ENCODE peak calls at places on chromosomes 12 and 14, in six cellular contexts. One of them, this sample, is unnamed. For H3K9me3, the result is how much of the 10 kb centered on the place peaks cover.

GRCh38 chr12:53251477-53252348 is 16.4 kb upstream of the ESPL1 start:
- DNase-seq in cardiac muscle cell: peak
- DNase-seq in psoas muscle: peak
- DNase-seq in stomach: peak
- DNase-seq in suprapubic skin: peak
- DNase-seq in adipocyte: peak
- DNase-seq in this sample: peak

GRCh38 chr12:26762185-26762584 is 70.8 kb downstream of the ITPR2 start:
- DNase-seq in cardiac muscle cell: no peak
- DNase-seq in psoas muscle: no peak
- DNase-seq in suprapubic skin: no peak
- DNase-seq in adipocyte: no peak
- DNase-seq in stomach: no peak
- DNase-seq in this sample: no peak

GRCh38 chr12:56230449-56231183 is 765 bp downstream of the SLC39A5 start:
- DNase-seq in adipocyte: no peak
- DNase-seq in psoas muscle: no peak
- DNase-seq in cardiac muscle cell: no peak
- DNase-seq in stomach: no peak
- DNase-seq in suprapubic skin: no peak
- DNase-seq in this sample: no peak

GRCh38 chr12:47082963-47083621 is 3.3 kb upstream of the AMIGO2 start:
- DNase-seq in suprapubic skin: no peak
- DNase-seq in adipocyte: peak
- DNase-seq in psoas muscle: no peak
- DNase-seq in stomach: no peak
- DNase-seq in cardiac muscle cell: peak
- DNase-seq in this sample: no peak

GRCh38 chr14:53529519-53529918 is 376.4 kb upstream of the DDHD1 start:
- DNase-seq in adipocyte: no peak
- DNase-seq in psoas muscle: no peak
- DNase-seq in suprapubic skin: no peak
- DNase-seq in cardiac muscle cell: no peak
- DNase-seq in stomach: no peak
- DNase-seq in this sample: no peak

GRCh38 chr14:61565836-61566536 is 129.3 kb upstream of the HIF1A start:
- DNase-seq in cardiac muscle cell: peak
- DNase-seq in psoas muscle: no peak
- DNase-seq in suprapubic skin: no peak
- DNase-seq in adipocyte: peak
- DNase-seq in stomach: no peak
- DNase-seq in this sample: no peak

GRCh38 chr14:94936411-94936892 is 166.5 kb upstream of the GSC start:
- DNase-seq in suprapubic skin: peak
- DNase-seq in adipocyte: peak
- DNase-seq in stomach: peak
- DNase-seq in psoas muscle: peak
- DNase-seq in cardiac muscle cell: peak
- DNase-seq in this sample: peak

GRCh38 chr12:113497709-113498108 is 26.0 kb upstream of the LHX5 start:
- DNase-seq in stomach: no peak
- DNase-seq in psoas muscle: no peak
- DNase-seq in cardiac muscle cell: no peak
- DNase-seq in adipocyte: no peak
- DNase-seq in suprapubic skin: no peak
- DNase-seq in this sample: no peak

GRCh38 chr12:89059061-89059460 is 293.2 kb downstream of the DUSP6 start:
- DNase-seq in cardiac muscle cell: no peak
- DNase-seq in suprapubic skin: no peak
- DNase-seq in adipocyte: no peak
- DNase-seq in psoas muscle: no peak
- DNase-seq in stomach: no peak
- DNase-seq in this sample: no peak

GRCh38 chr12:42968426-42968825 is 378.9 kb upstream of the PRICKLE1 start:
- DNase-seq in suprapubic skin: no peak
- DNase-seq in psoas muscle: no peak
- DNase-seq in stomach: no peak
- DNase-seq in adipocyte: no peak
- DNase-seq in cardiac muscle cell: no peak
- DNase-seq in this sample: no peak

GRCh38 chr12:104683831-104684503 is 227.2 kb downstream of the CHST11 start:
- DNase-seq in cardiac muscle cell: no peak
- DNase-seq in stomach: no peak
- DNase-seq in suprapubic skin: no peak
- DNase-seq in psoas muscle: no peak
- DNase-seq in adipocyte: no peak
- DNase-seq in this sample: peak

GRCh38 chr14:73471582-73472181 is 13.3 kb upstream of the NUMB start:
- DNase-seq in adipocyte: no peak
- DNase-seq in suprapubic skin: no peak
- DNase-seq in cardiac muscle cell: no peak
- DNase-seq in stomach: no peak
- DNase-seq in psoas muscle: no peak
- DNase-seq in this sample: no peak

GRCh38 chr14:59510957-59511356 is 26.6 kb downstream of the JKAMP start:
- DNase-seq in suprapubic skin: no peak
- DNase-seq in psoas muscle: no peak
- DNase-seq in cardiac muscle cell: no peak
- DNase-seq in stomach: no peak
- DNase-seq in adipocyte: no peak
- DNase-seq in this sample: no peak

GRCh38 chr12:122917508-122918227 is 21.7 kb upstream of the VPS37B start:
- DNase-seq in adipocyte: peak
- DNase-seq in suprapubic skin: no peak
- DNase-seq in stomach: peak
- DNase-seq in cardiac muscle cell: peak
- DNase-seq in psoas muscle: no peak
- DNase-seq in this sample: peak

GRCh38 chr14:33762462-33762861 is 188.4 kb downstream of the EGLN3 start:
- DNase-seq in stomach: no peak
- DNase-seq in psoas muscle: no peak
- DNase-seq in cardiac muscle cell: peak
- DNase-seq in suprapubic skin: no peak
- DNase-seq in adipocyte: no peak
- DNase-seq in this sample: no peak

GRCh38 chr14:26820578-26820977 is 222.7 kb upstream of the NOVA1 start:
- DNase-seq in stomach: no peak
- DNase-seq in suprapubic skin: no peak
- DNase-seq in cardiac muscle cell: no peak
- DNase-seq in adipocyte: no peak
- DNase-seq in psoas muscle: no peak
- DNase-seq in this sample: no peak
- H3K9me3 ChIP-seq in stomach: under half
- H3K9me3 ChIP-seq in suprapubic skin: under half
- H3K9me3 ChIP-seq in cardiac muscle cell: under half
- H3K9me3 ChIP-seq in adipocyte: under half
- H3K9me3 ChIP-seq in psoas muscle: under half
- H3K9me3 ChIP-seq in this sample: under half

GRCh38 chr12:25041006-25041741 is 92.3 kb upstream of the BCAT1 start:
- DNase-seq in suprapubic skin: no peak
- DNase-seq in stomach: no peak
- DNase-seq in cardiac muscle cell: no peak
- DNase-seq in psoas muscle: no peak
- DNase-seq in adipocyte: peak
- DNase-seq in this sample: peak

GRCh38 chr12:25051171-25051570 is 102.3 kb upstream of the BCAT1 start:
- DNase-seq in adipocyte: no peak
- DNase-seq in suprapubic skin: no peak
- DNase-seq in cardiac muscle cell: no peak
- DNase-seq in psoas muscle: no peak
- DNase-seq in stomach: no peak
- DNase-seq in this sample: no peak

GRCh38 chr12:25040593-25040992 is 91.7 kb upstream of the BCAT1 start:
- DNase-seq in suprapubic skin: no peak
- DNase-seq in cardiac muscle cell: no peak
- DNase-seq in stomach: no peak
- DNase-seq in adipocyte: no peak
- DNase-seq in psoas muscle: no peak
- DNase-seq in this sample: no peak

GRCh38 chr12:25051583-25052190 is 102.8 kb upstream of the BCAT1 start:
- DNase-seq in adipocyte: no peak
- DNase-seq in psoas muscle: no peak
- DNase-seq in stomach: no peak
- DNase-seq in cardiac muscle cell: no peak
- DNase-seq in suprapubic skin: no peak
- DNase-seq in this sample: no peak

DNA sequence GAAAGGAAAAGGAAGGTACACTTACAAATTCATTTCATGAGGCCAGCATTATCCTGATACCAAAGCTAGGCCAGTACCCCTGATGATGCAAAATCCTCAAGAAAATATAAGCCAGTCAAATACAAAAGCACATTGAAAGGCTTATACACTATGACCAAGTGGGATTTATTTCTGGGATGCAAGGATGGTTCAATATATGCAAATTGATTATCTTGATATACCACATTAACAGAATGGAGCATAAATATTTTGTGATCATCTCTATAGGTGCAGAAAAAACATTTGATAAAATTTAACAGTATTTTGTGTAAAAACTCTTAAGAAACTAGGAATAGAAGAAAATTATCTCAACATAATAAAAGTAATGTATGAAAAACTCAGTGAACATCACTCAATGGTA is 97.0 kb upstream of the BCAT1 start:
- DNase-seq in adipocyte: no peak
- DNase-seq in cardiac muscle cell: no peak
- DNase-seq in psoas muscle: no peak
- DNase-seq in stomach: no peak
- DNase-seq in suprapubic skin: no peak
- DNase-seq in this sample: no peak
- H3K9me3 ChIP-seq in adipocyte: under half
- H3K9me3 ChIP-seq in cardiac muscle cell: under half
- H3K9me3 ChIP-seq in psoas muscle: under half
- H3K9me3 ChIP-seq in stomach: under half
- H3K9me3 ChIP-seq in suprapubic skin: under half
- H3K9me3 ChIP-seq in this sample: under half

DNA sequence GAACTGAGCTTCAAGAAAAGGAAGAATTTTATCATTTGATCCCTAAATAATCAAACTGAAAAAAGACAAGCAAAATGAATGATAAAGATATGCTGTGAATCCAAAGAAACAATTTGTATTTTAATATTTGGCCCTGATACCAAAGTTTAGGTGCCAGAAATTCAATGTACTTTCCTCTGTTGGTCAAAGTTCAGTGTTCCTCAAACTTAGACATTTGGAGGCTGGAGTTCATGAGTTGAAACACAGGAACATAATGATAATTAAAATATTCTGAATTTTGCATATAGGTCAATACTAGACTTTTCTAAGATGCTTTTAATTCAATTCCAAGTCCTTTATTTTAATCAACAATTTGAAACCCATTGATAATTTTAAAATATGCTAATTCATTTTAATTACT is 1007.7 kb upstream of the ATXN7L3B start:
- DNase-seq in suprapubic skin: no peak
- DNase-seq in stomach: no peak
- DNase-seq in cardiac muscle cell: no peak
- DNase-seq in psoas muscle: no peak
- DNase-seq in adipocyte: no peak
- DNase-seq in this sample: no peak
- H3K9me3 ChIP-seq in suprapubic skin: under half
- H3K9me3 ChIP-seq in stomach: under half
- H3K9me3 ChIP-seq in cardiac muscle cell: under half
- H3K9me3 ChIP-seq in psoas muscle: under half
- H3K9me3 ChIP-seq in adipocyte: under half
- H3K9me3 ChIP-seq in this sample: under half

GRCh38 chr12:101813117-101813516 is 17.6 kb downstream of the GNPTAB start:
- DNase-seq in stomach: no peak
- DNase-seq in adipocyte: peak
- DNase-seq in psoas muscle: no peak
- DNase-seq in suprapubic skin: no peak
- DNase-seq in cardiac muscle cell: no peak
- DNase-seq in this sample: no peak

GRCh38 chr12:101803978-101804377 is 26.8 kb downstream of the GNPTAB start:
- DNase-seq in psoas muscle: no peak
- DNase-seq in stomach: no peak
- DNase-seq in adipocyte: no peak
- DNase-seq in cardiac muscle cell: no peak
- DNase-seq in suprapubic skin: no peak
- DNase-seq in this sample: peak

GRCh38 chr12:101804409-101804808 is 26.4 kb downstream of the GNPTAB start:
- DNase-seq in stomach: no peak
- DNase-seq in cardiac muscle cell: no peak
- DNase-seq in psoas muscle: no peak
- DNase-seq in adipocyte: no peak
- DNase-seq in suprapubic skin: no peak
- DNase-seq in this sample: no peak

GRCh38 chr12:101806280-101806679 is 24.5 kb downstream of the GNPTAB start:
- DNase-seq in suprapubic skin: no peak
- DNase-seq in stomach: no peak
- DNase-seq in psoas muscle: no peak
- DNase-seq in adipocyte: no peak
- DNase-seq in cardiac muscle cell: peak
- DNase-seq in this sample: no peak

DNA sequence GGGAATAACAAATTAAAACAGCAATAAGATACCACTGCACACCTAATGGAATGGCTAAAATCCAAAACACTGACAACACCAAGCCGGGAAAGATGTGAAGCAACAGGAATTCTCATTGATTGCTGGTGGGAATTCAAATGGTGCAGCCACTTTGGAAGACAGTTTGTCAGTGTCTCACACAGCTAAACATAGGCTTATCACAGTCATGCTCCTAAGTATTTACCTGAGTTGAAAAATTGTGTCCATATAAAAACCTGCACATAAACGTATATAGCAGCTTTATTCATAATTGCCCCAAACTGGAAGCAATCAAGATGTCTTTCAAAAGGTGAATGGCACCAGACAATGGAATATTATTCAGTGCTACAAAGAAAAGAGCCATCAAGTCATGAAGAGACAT is 21.6 kb downstream of the GNPTAB start:
- DNase-seq in stomach: no peak
- DNase-seq in psoas muscle: no peak
- DNase-seq in adipocyte: no peak
- DNase-seq in suprapubic skin: no peak
- DNase-seq in cardiac muscle cell: no peak
- DNase-seq in this sample: no peak
- H3K9me3 ChIP-seq in stomach: under half
- H3K9me3 ChIP-seq in psoas muscle: under half
- H3K9me3 ChIP-seq in adipocyte: under half
- H3K9me3 ChIP-seq in suprapubic skin: under half
- H3K9me3 ChIP-seq in cardiac muscle cell: under half
- H3K9me3 ChIP-seq in this sample: under half

DNA sequence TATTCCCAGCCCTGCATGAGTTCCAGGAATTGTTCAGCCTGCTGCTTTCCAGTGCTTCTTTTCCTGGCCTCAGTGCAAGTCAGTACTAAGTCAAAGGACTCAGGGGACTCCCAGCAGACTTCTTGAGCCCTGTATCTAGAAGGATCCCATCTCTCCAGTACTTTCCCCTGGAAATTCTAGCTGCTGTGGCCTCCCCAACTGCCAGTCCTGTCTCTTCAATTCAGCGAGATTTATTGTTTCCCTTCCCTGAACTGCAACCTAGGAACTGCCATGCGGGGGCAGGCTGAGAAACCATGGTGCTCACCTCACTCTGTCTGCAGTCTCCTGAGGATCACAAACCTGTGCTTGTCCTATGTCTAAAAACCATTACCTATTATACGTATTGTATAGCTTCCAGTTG is 31.8 kb downstream of the ZNF605 start:
- DNase-seq in psoas muscle: no peak
- DNase-seq in adipocyte: no peak
- DNase-seq in cardiac muscle cell: no peak
- DNase-seq in suprapubic skin: no peak
- DNase-seq in stomach: no peak
- DNase-seq in this sample: no peak
- H3K9me3 ChIP-seq in psoas muscle: half or more
- H3K9me3 ChIP-seq in adipocyte: half or more
- H3K9me3 ChIP-seq in cardiac muscle cell: under half
- H3K9me3 ChIP-seq in suprapubic skin: half or more
- H3K9me3 ChIP-seq in stomach: half or more
- H3K9me3 ChIP-seq in this sample: under half

GRCh38 chr12:34210689-34211530 is 188.6 kb downstream of the ALG10 start:
- DNase-seq in adipocyte: no peak
- DNase-seq in stomach: no peak
- DNase-seq in cardiac muscle cell: no peak
- DNase-seq in psoas muscle: no peak
- DNase-seq in suprapubic skin: no peak
- DNase-seq in this sample: no peak
- H3K9me3 ChIP-seq in adipocyte: under half
- H3K9me3 ChIP-seq in stomach: under half
- H3K9me3 ChIP-seq in cardiac muscle cell: under half
- H3K9me3 ChIP-seq in psoas muscle: under half
- H3K9me3 ChIP-seq in suprapubic skin: under half
- H3K9me3 ChIP-seq in this sample: under half

This sample was measured in thyroid gland.